ENCODE peak calls at places on chromosomes 5 and 9, in nine cellular contexts. I, O, N, Q, B, J, M, L and W are unnamed samples.

GRCh38 chr5:402615-403359 is 40.2 kb upstream of the EXOC3 start:
- DNase-seq in I (no peak), O (no peak), N (no peak), Q (no peak), B (peak), J (no peak), M (no peak), L (no peak), W (no peak)

GRCh38 chr5:73928486-73928885 is 302.5 kb downstream of the ARHGEF28 start:
- DNase-seq in I (no peak), O (no peak), N (no peak), Q (no peak), B (no peak), J (no peak), M (no peak), L (no peak), W (no peak)

GRCh38 chr5:74624501-74624900 is 16.0 kb downstream of the ENC1 start:
- DNase-seq in I (no peak), O (no peak), N (no peak), Q (no peak), B (no peak), J (no peak), M (peak), L (no peak), W (no peak)

GRCh38 chr5:180070726-180071417 is 687 bp downstream of the RNF130 start:
- DNase-seq in I (peak), O (peak), N (peak), Q (peak), B (no peak), J (no peak), M (peak), L (no peak), W (no peak)

GRCh38 chr9:97320080-97320642 is 12.7 kb downstream of the CCDC180 start:
- DNase-seq in I (no peak), O (no peak), N (no peak), Q (no peak), B (no peak), J (no peak), M (no peak), L (no peak), W (no peak)

GRCh38 chr9:111118256-111118950 is 80.1 kb upstream of the LPAR1 start:
- DNase-seq in I (no peak), O (no peak), N (peak), Q (no peak), B (no peak), J (no peak), M (no peak), L (no peak), W (peak)

GRCh38 chr9:17799383-17799782 is 220.5 kb downstream of the SH3GL2 start:
- DNase-seq in I (no peak), O (no peak), N (peak), Q (no peak), B (no peak), J (no peak), M (no peak), L (no peak), W (no peak)

GRCh38 chr9:126623667-126624452 is 10.1 kb downstream of the LMX1B start:
- DNase-seq in I (no peak), O (no peak), N (no peak), Q (no peak), B (no peak), J (no peak), M (no peak), L (no peak), W (no peak)

GRCh38 chr5:21613971-21614488 is 1239.1 kb downstream of the CDH12 start:
- DNase-seq in I (no peak), O (no peak), N (no peak), Q (no peak), B (no peak), J (no peak), M (no peak), L (no peak), W (no peak)

GRCh38 chr5:115816226-115817042 is at the start of gene CDO1:
- DNase-seq in I (peak), O (peak), N (peak), Q (peak), B (no peak), J (no peak), M (no peak), L (peak), W (peak)

GRCh38 chr5:132971483-132972435 is 8.3 kb upstream of the AFF4 start:
- DNase-seq in I (no peak), O (no peak), N (peak), Q (no peak), B (no peak), J (no peak), M (peak), L (no peak), W (no peak)

GRCh38 chr5:127006711-127007110 is 23.6 kb downstream of the MARCHF3 start:
- DNase-seq in I (no peak), O (peak), N (no peak), Q (no peak), B (no peak), J (no peak), M (no peak), L (no peak), W (no peak)

GRCh38 chr9:81070689-81071088 is 618.7 kb downstream of the TLE1 start:
- DNase-seq in I (no peak), O (no peak), N (no peak), Q (no peak), B (no peak), J (no peak), M (peak), L (no peak), W (no peak)

GRCh38 chr5:144566747-144567415 is 396.2 kb downstream of the KCTD16 start:
- DNase-seq in I (no peak), O (no peak), N (peak), Q (no peak), B (no peak), J (no peak), M (no peak), L (no peak), W (peak)

GRCh38 chr9:131304676-131305366 is 15.3 kb downstream of the PLPP7 start:
- DNase-seq in I (no peak), O (no peak), N (peak), Q (no peak), B (no peak), J (no peak), M (peak), L (no peak), W (peak)

GRCh38 chr5:4640793-4641192 is 499.3 kb upstream of the ADAMTS16 start:
- DNase-seq in I (no peak), O (no peak), N (no peak), Q (no peak), B (no peak), J (no peak), M (no peak), L (no peak), W (no peak)

GRCh38 chr5:140159014-140159927 is 15.7 kb upstream of the CYSTM1 start:
- DNase-seq in I (no peak), O (no peak), N (no peak), Q (no peak), B (no peak), J (no peak), M (no peak), L (no peak), W (no peak)

GRCh38 chr9:109568089-109568488 is 70.0 kb upstream of the PTPN3 start:
- DNase-seq in I (no peak), O (no peak), N (no peak), Q (no peak), B (no peak), J (no peak), M (no peak), L (no peak), W (no peak)

GRCh38 chr5:181053760-181054122 is 13.7 kb downstream of the BTNL9 start:
- DNase-seq in I (no peak), O (peak), N (no peak), Q (no peak), B (no peak), J (no peak), M (no peak), L (no peak), W (no peak)

GRCh38 chr9:114317665-114318357 is 5.1 kb upstream of the ORM1 start:
- DNase-seq in I (no peak), O (no peak), N (peak), Q (peak), B (no peak), J (no peak), M (no peak), L (no peak), W (peak)

GRCh38 chr9:136599811-136600660 is 54.2 kb upstream of the NOTCH1 start:
- DNase-seq in I (no peak), O (no peak), N (no peak), Q (no peak), B (no peak), J (no peak), M (no peak), L (no peak), W (no peak)

GRCh38 chr9:111039203-111039907 is 1.1 kb upstream of the LPAR1 start:
- DNase-seq in I (no peak), O (no peak), N (no peak), Q (no peak), B (no peak), J (no peak), M (no peak), L (no peak), W (no peak)

GRCh38 chr5:132557425-132557805 is 638 bp downstream of the RAD50 start:
- DNase-seq in I (peak), O (peak), N (peak), Q (peak), B (peak), J (no peak), M (peak), L (peak), W (no peak)

GRCh38 chr9:109224751-109225150 is 57.7 kb upstream of the FRRS1L start:
- DNase-seq in I (no peak), O (no peak), N (no peak), Q (no peak), B (no peak), J (no peak), M (no peak), L (no peak), W (no peak)

GRCh38 chr9:91060520-91061343 is 259.1 kb downstream of the SYK start:
- DNase-seq in I (peak), O (no peak), N (peak), Q (peak), B (no peak), J (no peak), M (peak), L (peak), W (peak)

GRCh38 chr5:55021465-55021864 is 2.6 kb upstream of the GZMK start:
- DNase-seq in I (no peak), O (no peak), N (no peak), Q (no peak), B (no peak), J (no peak), M (no peak), L (no peak), W (no peak)

GRCh38 chr5:106964102-106964501 is 706.6 kb downstream of the EFNA5 start:
- DNase-seq in I (no peak), O (no peak), N (peak), Q (no peak), B (no peak), J (no peak), M (peak), L (no peak), W (peak)

GRCh38 chr5:115179959-115180709 is 10.4 kb upstream of the TRIM36 start:
- DNase-seq in I (no peak), O (peak), N (peak), Q (no peak), B (no peak), J (peak), M (no peak), L (no peak), W (no peak)

GRCh38 chr5:156595132-156595787 is 254.8 kb upstream of the PPP1R2B start:
- DNase-seq in I (peak), O (no peak), N (peak), Q (peak), B (no peak), J (no peak), M (no peak), L (peak), W (peak)

GRCh38 chr5:166178681-166179080 is 2112.8 kb upstream of the WWC1 start:
- DNase-seq in I (no peak), O (no peak), N (no peak), Q (no peak), B (no peak), J (no peak), M (no peak), L (no peak), W (no peak)

DNA sequence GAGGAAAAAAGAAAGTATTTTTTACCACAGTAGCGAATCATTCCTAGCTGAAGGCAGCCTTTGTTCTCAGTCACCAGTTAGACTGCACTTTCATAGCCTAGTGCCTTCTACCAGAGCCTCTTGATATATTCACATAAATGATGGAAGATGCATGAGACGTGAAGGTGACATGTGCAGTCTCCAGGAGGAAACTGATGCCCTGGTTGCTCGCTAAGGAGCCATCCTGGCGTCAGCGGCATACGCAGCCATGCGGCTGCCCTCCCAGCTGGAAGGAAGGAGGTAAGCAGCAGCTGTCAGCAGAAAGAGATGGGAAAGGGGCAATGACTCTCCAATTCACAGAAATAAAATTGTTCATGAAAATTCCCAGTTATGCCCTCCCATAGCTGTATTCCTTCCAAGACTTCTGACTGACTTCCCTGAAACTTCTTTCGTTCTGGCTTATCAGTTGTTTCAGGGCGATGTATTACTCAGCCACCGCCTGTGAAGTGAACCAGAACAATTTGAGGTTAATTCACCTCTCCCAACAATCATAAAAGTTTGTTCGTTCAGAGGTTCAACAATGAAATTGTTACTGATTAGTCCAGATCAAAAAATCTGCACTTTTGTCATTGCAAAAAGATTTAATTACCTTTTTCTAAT is 331.2 kb downstream of the NR2F1-AS1 start:
- DNase-seq in I (no peak), O (no peak), N (peak), Q (no peak), B (no peak), J (no peak), M (peak), L (no peak), W (no peak)
- H3K4me3 ChIP-seq in I (no peak), O (no peak), N (peak), Q (peak), B (no peak), J (no peak), M (peak), L (no peak), W (peak)

GRCh38 chr9:95461448-95462381 is 55.1 kb downstream of the PTCH1 start:
- DNase-seq in I (no peak), O (no peak), N (no peak), Q (no peak), B (no peak), J (no peak), M (no peak), L (no peak), W (no peak)
- H3K4me3 ChIP-seq in I (no peak), O (peak), N (peak), Q (no peak), B (peak), J (peak), M (no peak), L (no peak), W (peak)

DNA sequence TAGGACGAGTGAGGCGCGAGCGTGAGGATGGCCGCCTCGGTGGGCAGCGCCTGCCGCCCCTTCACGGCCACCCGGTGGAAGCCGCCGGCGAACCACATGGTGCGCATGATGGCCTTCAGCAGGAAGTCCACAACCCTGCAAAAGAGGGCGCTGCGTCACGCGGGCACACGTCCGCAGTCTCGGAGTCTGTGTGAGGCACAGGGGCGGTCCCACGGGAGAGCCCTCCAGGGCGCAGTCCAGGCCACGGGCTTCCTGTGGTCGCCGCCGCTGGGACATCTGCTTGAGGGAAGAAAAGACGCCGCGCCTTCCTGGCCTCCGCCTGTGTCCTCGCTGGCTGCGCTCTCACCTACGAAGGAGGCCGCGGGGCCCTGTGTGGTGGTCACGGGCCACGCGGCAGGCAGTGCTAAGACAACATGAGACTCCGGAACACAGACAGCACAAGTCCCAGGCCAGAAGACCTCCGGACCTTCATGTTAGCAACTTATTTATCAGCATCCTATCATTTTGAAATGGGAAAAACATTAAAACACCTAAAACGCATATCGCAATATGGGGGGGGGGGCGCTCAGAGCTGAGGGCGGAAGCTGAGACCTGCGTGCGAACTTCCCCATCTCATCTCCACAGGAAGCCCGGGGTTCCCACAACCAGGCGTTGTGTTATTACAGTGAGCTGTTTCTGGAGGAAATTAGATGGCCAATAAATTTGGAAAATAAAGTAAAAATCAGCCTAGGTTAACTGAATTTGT is 28.8 kb downstream of the LPCAT1 start:
- DNase-seq in I (no peak), O (peak), N (no peak), Q (no peak), B (peak), J (no peak), M (no peak), L (peak), W (no peak)
- H3K4me3 ChIP-seq in I (no peak), O (no peak), N (no peak), Q (no peak), B (peak), J (no peak), M (no peak), L (no peak), W (no peak)

GRCh38 chr5:149865746-149866145 is 78.8 kb downstream of the PDE6A start:
- DNase-seq in I (no peak), O (no peak), N (no peak), Q (no peak), B (no peak), J (no peak), M (no peak), L (no peak), W (no peak)

GRCh38 chr5:149863176-149863575 is 81.4 kb downstream of the PDE6A start:
- DNase-seq in I (no peak), O (no peak), N (no peak), Q (no peak), B (no peak), J (no peak), M (no peak), L (no peak), W (no peak)

GRCh38 chr5:149857499-149857898 is 87.1 kb downstream of the PDE6A start:
- DNase-seq in I (peak), O (no peak), N (peak), Q (peak), B (no peak), J (no peak), M (no peak), L (peak), W (peak)

GRCh38 chr5:149863830-149864229 is 80.8 kb downstream of the PDE6A start:
- DNase-seq in I (no peak), O (no peak), N (no peak), Q (no peak), B (no peak), J (no peak), M (no peak), L (no peak), W (no peak)

DNA sequence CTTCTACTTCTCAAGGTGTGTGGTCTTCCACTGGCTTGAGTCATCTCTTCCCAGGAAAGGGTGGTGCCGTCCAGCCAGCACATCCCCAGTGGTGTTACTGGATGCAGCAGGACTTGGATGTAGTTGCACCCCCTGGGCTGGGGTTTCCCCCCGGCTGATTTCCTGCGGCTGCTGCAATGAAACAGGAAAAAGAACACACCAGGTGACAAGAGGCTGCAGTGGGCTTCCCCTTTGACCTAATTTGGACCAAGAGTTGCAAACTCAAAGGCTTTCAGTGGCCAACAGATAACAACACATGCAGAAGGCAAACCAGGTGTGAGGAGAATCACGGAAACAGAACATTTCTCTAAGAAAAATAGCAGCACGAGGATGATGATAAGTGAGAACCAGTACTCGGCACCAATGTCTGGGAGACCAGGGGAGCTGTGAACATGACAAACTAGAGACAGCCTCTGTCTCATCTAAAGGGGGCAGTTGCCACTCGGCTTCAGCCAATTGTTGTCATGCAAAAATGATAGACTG is 83.7 kb downstream of the PDE6A start:
- DNase-seq in I (no peak), O (peak), N (no peak), Q (no peak), B (peak), J (peak), M (no peak), L (no peak), W (no peak)
- H3K4me3 ChIP-seq in I (no peak), O (no peak), N (no peak), Q (no peak), B (no peak), J (no peak), M (no peak), L (no peak), W (no peak)

DNA sequence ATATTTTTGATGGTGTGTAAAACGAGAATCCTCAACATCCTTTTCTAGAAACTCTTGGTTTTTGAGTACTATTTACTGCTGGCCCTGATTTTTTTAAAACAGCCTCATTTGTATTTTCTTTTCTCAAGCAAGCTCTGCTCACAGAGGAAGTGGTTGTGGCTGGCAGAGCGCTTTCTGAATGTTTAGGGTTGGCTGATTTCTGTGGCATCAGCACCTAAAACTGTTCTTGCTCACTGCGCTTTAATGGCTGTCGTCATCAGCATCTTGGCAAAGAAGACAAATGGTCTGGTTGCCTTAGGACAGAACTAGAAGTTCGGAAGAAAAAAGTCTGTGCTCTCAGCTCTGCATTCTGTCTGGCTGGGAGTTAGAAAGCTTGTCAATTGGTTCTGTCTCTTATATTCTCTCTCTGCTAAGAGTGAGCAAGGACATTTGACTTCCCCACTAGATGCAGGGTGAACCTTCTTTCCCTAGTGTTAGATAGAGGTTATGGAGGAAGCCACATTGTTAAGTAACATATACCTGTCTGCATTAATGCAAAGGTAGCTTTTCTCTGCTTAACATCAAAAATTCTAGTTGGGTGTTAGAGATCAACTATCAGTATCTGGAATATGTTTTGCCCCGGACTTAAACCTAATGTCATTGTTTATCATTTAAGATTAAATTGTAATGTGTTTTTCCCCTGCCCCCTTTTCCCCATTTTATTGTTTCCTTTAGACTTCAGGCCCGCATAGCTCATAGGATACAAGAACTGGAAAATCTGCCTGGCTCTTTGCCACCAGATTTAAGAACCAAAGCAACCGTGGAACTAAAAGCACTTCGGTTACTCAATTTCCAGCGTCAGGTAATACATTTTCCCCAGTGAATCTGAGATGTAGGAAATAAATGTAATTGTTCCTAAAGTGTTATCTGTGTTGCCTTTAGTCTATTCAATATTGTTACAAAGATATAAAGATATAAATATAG is 39.0 kb downstream of the SMARCA2 start:
- DNase-seq in I (peak), O (peak), N (peak), Q (no peak), B (peak), J (peak), M (no peak), L (peak), W (peak)
- H3K4me3 ChIP-seq in I (no peak), O (peak), N (no peak), Q (no peak), B (peak), J (peak), M (no peak), L (no peak), W (no peak)

GRCh38 chr9:35035851-35036701 is 36.3 kb downstream of the VCP start:
- DNase-seq in I (no peak), O (peak), N (no peak), Q (peak), B (no peak), J (peak), M (no peak), L (no peak), W (no peak)
- H3K4me3 ChIP-seq in I (peak), O (peak), N (peak), Q (peak), B (no peak), J (peak), M (no peak), L (no peak), W (peak)